ENCODE peak calls at places on chromosomes 13 and 19, in ten cellular contexts. G is heart right ventricle; U is suprapubic skin; B is CD8-positive, alpha-beta T cell; M is H1; N is fibroblast of lung; E is tibial nerve; P is PC-3; S is AG09309; J is uterus. X is an unnamed sample.

GRCh38 chr19:43562698-43563241 is 12.6 kb downstream of the XRCC1 start:
- DNase-seq in P (peak), M (no peak), S (peak), E (peak), G (peak), B (peak), U (no peak), J (peak), N (peak), X (peak)

GRCh38 chr13:113427562-113428468 is 25.5 kb downstream of the ADPRHL1 start:
- DNase-seq in B (no peak), G (no peak), N (peak), J (no peak), M (no peak), S (no peak), E (no peak), P (no peak), U (no peak), X (no peak)

GRCh38 chr13:28494861-28495585 is at the start of gene FLT1:
- DNase-seq in B (peak), U (no peak), M (peak), N (no peak), J (peak), G (peak), P (no peak), S (no peak), E (no peak), X (no peak)

GRCh38 chr13:61477619-61478018 is 62.0 kb upstream of the PCDH20 start:
- DNase-seq in P (no peak), B (no peak), M (no peak), G (no peak), N (no peak), S (no peak), J (no peak), E (no peak), U (no peak), X (no peak)

GRCh38 chr13:75101997-75102720 is 379.8 kb downstream of the TBC1D4 start:
- DNase-seq in M (no peak), P (peak), E (no peak), G (no peak), B (no peak), J (no peak), S (no peak), U (no peak), N (peak), X (no peak)

GRCh38 chr19:30360378-30361106 is 11.6 kb upstream of the ZNF536 start:
- DNase-seq in M (no peak), U (peak), N (no peak), S (no peak), B (no peak), J (no peak), P (no peak), E (no peak), G (no peak), X (no peak)

GRCh38 chr13:21076265-21076653 is 14.9 kb upstream of the LATS2 start:
- DNase-seq in G (no peak), U (no peak), S (no peak), B (no peak), M (peak), P (no peak), J (no peak), N (peak), E (no peak), X (no peak)

GRCh38 chr19:47729799-47730520 is 15.4 kb upstream of the NOP53 start:
- DNase-seq in B (no peak), J (peak), G (peak), S (no peak), P (peak), E (peak), M (peak), N (no peak), U (no peak), X (no peak)

GRCh38 chr19:41353466-41354342 is at the start of gene TGFB1:
- DNase-seq in S (peak), G (peak), P (peak), U (peak), E (peak), M (peak), N (peak), J (peak), B (peak), X (no peak)

GRCh38 chr19:13974073-13974472 is 21.8 kb downstream of the DCAF15 start:
- DNase-seq in N (no peak), P (peak), G (no peak), M (peak), B (peak), U (no peak), E (no peak), J (no peak), S (no peak), X (no peak)

GRCh38 chr19:18488838-18489626 is 32.8 kb downstream of the ELL start:
- DNase-seq in G (peak), N (no peak), S (no peak), U (no peak), P (peak), J (no peak), E (no peak), M (peak), B (no peak), X (no peak)
- TF ChIP-seq CTCF in G (peak), N (no peak), S (peak), U (no peak), P (peak), J (peak), E (no peak), M (peak), B (no peak), X (peak)

GRCh38 chr19:4014541-4015491 is 7.3 kb downstream of the PIAS4 start:
- DNase-seq in B (no peak), N (no peak), U (no peak), J (no peak), E (no peak), S (no peak), G (peak), M (peak), P (no peak), X (no peak)
- H3K4me3 ChIP-seq in B (no peak), N (no peak), U (no peak), J (no peak), E (peak), S (no peak), G (peak), M (no peak), P (no peak), X (no peak)

GRCh38 chr13:32538621-32539246 is at the start of gene N4BP2L2:
- DNase-seq in U (peak), M (peak), N (peak), J (peak), S (peak), B (peak), G (peak), P (peak), E (peak), X (peak)
- TF ChIP-seq CTCF in U (peak), M (no peak), N (peak), J (peak), S (peak), B (no peak), G (peak), P (peak), E (peak), X (no peak)

DNA sequence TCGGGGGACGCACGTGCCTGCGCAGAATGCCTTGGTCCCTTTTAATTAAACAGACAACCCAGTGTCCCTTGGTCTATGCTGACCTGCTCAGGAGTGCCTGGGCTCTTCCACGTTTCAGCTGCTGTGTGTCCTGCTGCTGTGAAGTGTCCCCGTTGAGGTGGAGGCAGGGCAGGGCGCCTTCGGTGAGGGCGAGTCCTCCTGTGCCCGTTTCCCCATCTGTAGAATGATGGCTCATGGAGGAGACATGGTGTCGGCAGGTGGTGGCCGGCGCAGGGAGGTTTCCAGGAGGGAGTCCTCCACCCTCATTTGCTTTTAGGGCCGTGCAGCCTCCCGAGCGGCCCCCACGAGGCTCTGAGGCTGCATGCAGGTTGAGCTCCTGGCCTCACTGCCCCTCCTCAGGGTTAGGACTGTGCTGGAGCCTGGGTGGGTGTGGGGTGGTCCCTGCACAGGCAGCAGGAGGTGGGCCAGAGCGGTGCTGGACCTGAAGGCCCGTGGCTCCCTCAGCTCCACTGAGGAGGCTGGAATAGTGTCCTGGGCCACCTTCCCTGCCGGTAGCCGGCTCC is 8.8 kb downstream of the STK11 start:
- DNase-seq in J (no peak), U (no peak), E (no peak), N (no peak), P (no peak), G (no peak), S (no peak), B (no peak), M (no peak), X (no peak)
- H3K4me3 ChIP-seq in J (no peak), U (peak), E (no peak), N (no peak), P (no peak), G (peak), S (no peak), B (no peak), M (no peak), X (no peak)

DNA sequence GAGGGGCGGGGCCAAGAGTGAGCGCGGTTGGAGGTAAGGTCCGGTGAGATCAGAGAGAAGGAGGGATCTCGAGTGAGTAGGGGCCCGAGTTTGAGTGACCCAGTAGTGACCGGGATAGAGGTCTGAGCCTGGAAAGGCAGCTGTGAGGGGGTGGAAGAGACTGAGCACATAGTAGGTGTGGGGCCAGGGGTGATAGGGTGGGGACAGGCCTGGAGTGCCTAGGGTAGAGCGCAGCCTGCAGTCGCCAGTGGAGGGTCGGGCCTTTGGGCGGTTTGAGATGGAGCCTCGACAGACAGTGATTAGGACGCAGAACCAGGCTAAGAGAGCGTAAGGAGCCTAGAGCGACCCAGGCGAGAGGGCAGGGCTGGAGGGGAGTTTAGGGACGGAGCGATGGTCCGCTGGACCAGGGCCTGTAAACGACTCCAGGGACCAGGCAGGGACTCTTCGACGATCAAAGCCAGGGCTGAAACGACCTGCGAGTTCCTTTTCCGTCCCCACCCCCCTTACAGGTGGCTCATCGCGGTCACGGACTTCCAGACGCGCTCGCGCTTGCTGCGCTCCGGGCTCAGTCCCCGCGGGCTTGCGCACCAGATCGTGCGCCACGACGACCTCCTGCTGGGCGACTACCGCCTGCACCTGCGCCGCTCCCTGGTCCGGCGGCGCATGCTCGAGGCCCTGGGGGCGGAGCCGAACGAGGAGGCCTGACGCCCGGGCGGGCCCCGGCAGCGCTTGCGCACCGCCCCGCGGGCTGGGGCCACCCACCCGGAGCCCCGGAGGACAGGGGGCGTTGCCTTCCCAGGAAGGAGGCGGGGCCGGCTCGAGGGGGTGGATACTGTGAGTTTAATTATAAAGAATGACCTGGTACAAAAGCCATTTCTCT is 9.4 kb downstream of the C19orf81 start:
- DNase-seq in J (peak), N (peak), G (peak), M (peak), B (peak), U (no peak), E (no peak), S (no peak), P (peak), X (no peak)
- TF ChIP-seq CTCF in J (no peak), N (no peak), G (no peak), M (no peak), B (no peak), U (no peak), E (no peak), S (no peak), P (no peak), X (no peak)

GRCh38 chr13:44906230-44906629 is 83.0 kb downstream of the NUFIP1 start:
- DNase-seq in S (no peak), M (no peak), G (no peak), J (no peak), E (no peak), B (no peak), U (no peak), N (no peak), P (no peak), X (no peak)
- H3K4me3 ChIP-seq in S (no peak), M (no peak), G (no peak), J (no peak), E (no peak), B (no peak), U (no peak), N (no peak), P (no peak), X (no peak)